ENCODE peak calls at places on chromosomes 13 and 19, in six cellular contexts. W is CD8-positive, alpha-beta T cell; X is brain microvascular endothelial cell; T is thoracic aorta; A is GM23248; Q is AG04450. P is an unnamed sample.

GRCh38 chr19:8631425-8631819 is 989 bp downstream of the NFILZ start:
- DNase-seq in Q (no peak), T (peak), A (peak), X (peak), W (no peak), P (no peak)

GRCh38 chr19:6204866-6205723 is 69.6 kb downstream of the ACSBG2 start:
- DNase-seq in A (no peak), T (no peak), X (no peak), W (no peak), Q (no peak), P (no peak)

GRCh38 chr19:34651747-34652146 is 25.2 kb downstream of the SCGB2B2 start:
- DNase-seq in Q (no peak), X (no peak), A (no peak), T (no peak), W (no peak), P (no peak)

GRCh38 chr19:33302974-33303790 is 848 bp upstream of the CEBPA start:
- DNase-seq in A (peak), Q (no peak), T (no peak), W (no peak), X (peak), P (no peak)

GRCh38 chr13:44437356-44438233 is 64.0 kb downstream of the SERP2 start:
- DNase-seq in X (no peak), W (no peak), T (no peak), A (peak), Q (no peak), P (no peak)

GRCh38 chr13:30148171-30148754 is 159.1 kb downstream of the KATNAL1 start:
- DNase-seq in W (peak), Q (no peak), X (no peak), T (no peak), A (no peak), P (no peak)

GRCh38 chr19:48698046-48698445 is 2.3 kb downstream of the FUT2 start:
- DNase-seq in T (no peak), X (peak), A (peak), Q (no peak), W (no peak), P (no peak)

GRCh38 chr13:36130542-36131214 is 504 bp downstream of the DCLK1 start:
- DNase-seq in X (no peak), W (no peak), T (no peak), Q (no peak), A (peak), P (no peak)

GRCh38 chr13:111049791-111050538 is 65.1 kb upstream of the ARHGEF7 start:
- DNase-seq in Q (no peak), X (no peak), A (peak), W (no peak), T (no peak), P (no peak)

GRCh38 chr13:68944272-68944671 is 1163.4 kb upstream of the ATXN8OS start:
- DNase-seq in W (no peak), X (no peak), Q (no peak), A (no peak), T (no peak), P (no peak)

GRCh38 chr13:101209206-101209893 is 207.0 kb downstream of the NALCN start:
- DNase-seq in A (no peak), W (no peak), T (no peak), X (no peak), Q (no peak), P (no peak)

GRCh38 chr13:29362849-29363604 is 232.5 kb downstream of the SLC7A1 start:
- DNase-seq in Q (peak), X (peak), W (no peak), T (no peak), A (peak), P (peak)

GRCh38 chr13:87656311-87656710 is 14.9 kb upstream of the SLITRK5 start:
- DNase-seq in Q (no peak), W (no peak), X (no peak), A (no peak), T (no peak), P (no peak)

GRCh38 chr13:95671597-95671996 is 5.3 kb upstream of the DNAJC3 start:
- DNase-seq in T (no peak), A (no peak), Q (no peak), X (no peak), W (no peak), P (no peak)

GRCh38 chr19:2064788-2065524 is 13.9 kb upstream of the MKNK2 start:
- DNase-seq in X (no peak), Q (no peak), T (no peak), W (no peak), A (peak), P (peak)
- H3K27ac ChIP-seq in X (no peak), Q (no peak), T (no peak), W (no peak), A (peak), P (peak)

DNA sequence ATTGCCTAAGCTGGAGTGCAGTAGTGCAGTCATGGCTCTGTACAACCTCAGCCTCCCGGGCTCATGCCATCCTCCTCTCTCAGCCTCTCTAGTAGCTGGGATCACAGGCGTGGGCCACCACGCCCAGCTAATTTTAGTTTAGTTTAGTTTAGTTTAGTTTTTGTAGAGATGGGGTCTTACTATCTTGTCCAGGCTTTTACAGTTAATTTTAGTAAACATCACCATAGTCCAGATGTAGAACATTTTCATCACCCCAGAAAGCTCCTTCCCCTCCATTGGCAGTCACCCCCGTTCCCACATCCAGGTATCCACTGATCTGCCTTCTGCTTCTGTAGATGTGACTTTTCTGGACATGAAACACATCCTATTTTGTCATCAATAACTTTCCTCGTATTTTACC is 41.1 kb downstream of the DNM2 start:
- DNase-seq in X (no peak), Q (no peak), T (no peak), A (no peak), W (no peak), P (no peak)
- H3K27ac ChIP-seq in X (no peak), Q (no peak), T (no peak), A (no peak), W (peak), P (peak)

GRCh38 chr13:99979453-99980200 is 2.0 kb upstream of the ZIC2 start:
- DNase-seq in W (peak), A (peak), T (no peak), Q (no peak), X (no peak), P (no peak)
- H3K27ac ChIP-seq in W (no peak), A (no peak), T (no peak), Q (no peak), X (no peak), P (peak)

GRCh38 chr13:99313941-99314340 is 6.7 kb upstream of the GPR183 start:
- DNase-seq in W (no peak), Q (no peak), X (no peak), T (no peak), A (no peak), P (no peak)

GRCh38 chr13:99316224-99316623 is 9.0 kb upstream of the GPR183 start:
- DNase-seq in Q (no peak), W (no peak), A (no peak), T (no peak), X (no peak), P (no peak)

GRCh38 chr13:99316657-99317244 is 9.6 kb upstream of the GPR183 start:
- DNase-seq in W (no peak), Q (no peak), A (no peak), T (no peak), X (no peak), P (no peak)

GRCh38 chr13:99314640-99315176 is 7.5 kb upstream of the GPR183 start:
- DNase-seq in Q (no peak), T (no peak), X (peak), W (no peak), A (peak), P (no peak)

GRCh38 chr13:99315186-99315585 is 8.0 kb upstream of the GPR183 start:
- DNase-seq in Q (no peak), T (no peak), X (no peak), W (no peak), A (peak), P (no peak)
- H3K27ac ChIP-seq in Q (no peak), T (no peak), X (peak), W (peak), A (peak), P (no peak)

GRCh38 chr13:97220151-97220900 is 1.8 kb upstream of the MBNL2 start:
- DNase-seq in A (no peak), T (no peak), Q (no peak), X (no peak), W (no peak), P (no peak)
- H3K27ac ChIP-seq in A (no peak), T (no peak), Q (no peak), X (no peak), W (no peak), P (peak)

GRCh38 chr19:40245506-40246128 is 19.1 kb upstream of the CCNP start:
- DNase-seq in Q (no peak), W (no peak), T (no peak), A (no peak), X (no peak), P (no peak)
- H3K27ac ChIP-seq in Q (no peak), W (no peak), T (no peak), A (no peak), X (no peak), P (no peak)

DNA sequence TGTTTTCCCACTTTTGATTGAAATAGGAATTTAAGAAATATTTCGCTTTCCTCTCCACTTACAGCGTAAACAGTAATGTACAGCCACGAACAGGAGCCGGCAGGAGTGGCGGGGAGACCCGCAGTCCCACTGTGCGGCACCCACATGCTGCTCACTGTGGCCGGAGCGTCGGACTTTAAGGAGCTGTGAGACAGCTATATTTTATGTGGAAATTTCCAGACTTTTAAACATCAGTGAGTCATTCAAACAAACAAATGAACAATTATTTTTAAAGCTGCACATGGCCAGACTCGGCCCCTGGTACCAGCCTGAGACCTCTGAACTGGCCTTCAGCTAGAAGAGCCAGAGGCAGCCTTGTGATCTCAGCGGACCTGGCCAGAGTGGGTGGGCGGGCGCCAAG is 52.5 kb downstream of the CRYL1 start:
- DNase-seq in A (no peak), W (no peak), X (no peak), T (no peak), Q (no peak), P (no peak)
- H3K27ac ChIP-seq in A (no peak), W (no peak), X (no peak), T (no peak), Q (no peak), P (peak)

GRCh38 chr13:23322353-23323336 is 110.9 kb downstream of the SACS start:
- DNase-seq in X (no peak), T (no peak), W (no peak), Q (no peak), A (peak), P (no peak)
- H3K27ac ChIP-seq in X (peak), T (peak), W (no peak), Q (peak), A (peak), P (no peak)

DNA sequence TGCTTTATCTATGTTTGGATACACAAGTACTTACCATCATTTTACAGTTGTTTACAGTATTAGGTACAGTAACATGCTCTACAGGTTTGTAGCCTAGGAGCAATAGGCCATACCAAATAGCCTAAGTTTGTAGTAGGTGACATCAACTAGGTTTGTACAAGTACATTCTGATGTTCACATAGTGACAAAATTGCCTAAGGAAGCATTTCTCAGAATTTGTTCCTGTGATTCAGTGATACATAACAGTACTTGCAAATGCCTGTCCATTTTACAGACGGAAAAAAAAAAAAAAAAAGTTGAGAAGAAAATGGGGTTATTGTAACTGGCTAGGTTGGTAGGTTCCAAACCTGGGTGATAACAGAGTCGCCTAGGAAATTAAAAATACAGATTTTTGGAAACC is 13.6 kb downstream of the UFM1 start:
- DNase-seq in A (no peak), Q (no peak), X (no peak), W (no peak), T (no peak), P (no peak)
- H3K27ac ChIP-seq in A (no peak), Q (no peak), X (no peak), W (no peak), T (no peak), P (no peak)

GRCh38 chr13:23570931-23571330 is 719 bp downstream of the TNFRSF19 start:
- DNase-seq in A (peak), T (no peak), W (no peak), Q (no peak), X (no peak), P (no peak)
- H3K27ac ChIP-seq in A (no peak), T (no peak), W (no peak), Q (no peak), X (no peak), P (no peak)

P was measured in substantia nigra.